ENCODE peak calls at places on chromosomes 7 and 10, in four cellular contexts. V is SK-N-SH, L is K562, P is GM12878. Q is an unnamed sample.

GRCh38 chr10:29915116-29915785 is 144.1 kb downstream of the JCAD start:
- DNase-seq in L (no peak), P (no peak), V (no peak), Q (no peak)

GRCh38 chr10:128543186-128543585 is 417.0 kb upstream of the MKI67 start:
- DNase-seq in L (no peak), V (no peak), P (no peak), Q (no peak)

GRCh38 chr7:8189615-8190014 is 72.4 kb downstream of the ICA1 start:
- DNase-seq in L (no peak), V (no peak), P (no peak), Q (no peak)

GRCh38 chr7:137342751-137343482 is 616 bp downstream of the PTN start:
- DNase-seq in P (no peak), L (no peak), V (no peak), Q (no peak)

GRCh38 chr10:132407243-132407746 is 10.3 kb downstream of the PWWP2B start:
- DNase-seq in V (peak), P (no peak), L (no peak), Q (peak)

GRCh38 chr10:100307716-100308115 is 21.2 kb upstream of the BLOC1S2 start:
- DNase-seq in P (no peak), L (no peak), V (no peak), Q (no peak)

GRCh38 chr7:94509879-94510581 is 421 bp downstream of the CASD1 start:
- DNase-seq in P (peak), L (peak), V (peak), Q (peak)

GRCh38 chr10:115355162-115355760 is 262.1 kb downstream of the ATRNL1 start:
- DNase-seq in L (peak), V (peak), P (peak), Q (peak)

GRCh38 chr7:112505495-112505894 is 24.7 kb downstream of the LSMEM1 start:
- DNase-seq in L (no peak), V (no peak), P (no peak), Q (peak)

GRCh38 chr10:114458955-114459354 is 54.7 kb upstream of the AFAP1L2 start:
- DNase-seq in V (peak), L (peak), P (no peak), Q (peak)

GRCh38 chr7:30796105-30796869 is 25.1 kb downstream of the MINDY4 start:
- DNase-seq in P (no peak), L (no peak), V (no peak), Q (no peak)

GRCh38 chr10:11563936-11564335 is 47.5 kb downstream of the USP6NL start:
- DNase-seq in L (no peak), P (no peak), V (no peak), Q (no peak)

GRCh38 chr10:128017825-128018224 is 108.4 kb downstream of the MKI67 start:
- DNase-seq in P (no peak), L (no peak), V (no peak), Q (no peak)

GRCh38 chr7:157979631-157980340 is 607.8 kb downstream of the PTPRN2 start:
- DNase-seq in V (no peak), L (no peak), P (no peak), Q (no peak)

GRCh38 chr10:106941297-106942034 is 223.0 kb downstream of the SORCS1 start:
- DNase-seq in V (no peak), P (no peak), L (no peak), Q (no peak)

GRCh38 chr7:157302314-157302711 is 34.5 kb upstream of the DNAJB6 start:
- DNase-seq in P (peak), L (peak), V (peak), Q (no peak)

GRCh38 chr7:108134486-108134885 is 4.3 kb upstream of the LAMB4 start:
- DNase-seq in P (no peak), L (no peak), V (no peak), Q (no peak)

GRCh38 chr10:106764360-106764759 is 400.1 kb downstream of the SORCS1 start:
- DNase-seq in L (no peak), V (no peak), P (no peak), Q (no peak)

GRCh38 chr10:131516285-131516684 is 204.8 kb upstream of the TCERG1L start:
- DNase-seq in L (no peak), V (no peak), P (no peak), Q (no peak)

GRCh38 chr7:154794147-154794780 is 208.7 kb downstream of the PAXIP1 start:
- DNase-seq in L (peak), V (no peak), P (no peak), Q (no peak)

GRCh38 chr10:4638116-4638515 is 187.9 kb upstream of the AKR1E2 start:
- DNase-seq in L (no peak), V (no peak), P (no peak), Q (no peak)

GRCh38 chr10:96025566-96025965 is 17.8 kb upstream of the CCNJ start:
- DNase-seq in V (no peak), L (peak), P (no peak), Q (peak)

GRCh38 chr10:132459252-132460028 is 62.4 kb downstream of the PWWP2B start:
- DNase-seq in L (no peak), V (no peak), P (no peak), Q (peak)

GRCh38 chr7:5528071-5528814 is 104.6 kb upstream of the TNRC18 start:
- DNase-seq in P (no peak), L (no peak), V (no peak), Q (no peak)

GRCh38 chr10:11603741-11604140 is 7.7 kb downstream of the USP6NL start:
- DNase-seq in P (no peak), V (no peak), L (no peak), Q (peak)

GRCh38 chr10:10326119-10326518 is 691.6 kb upstream of the CELF2 start:
- DNase-seq in P (no peak), V (no peak), L (no peak), Q (no peak)
- TF ChIP-seq NFIC in P (no peak), V (no peak), L (no peak), Q (no peak)

DNA sequence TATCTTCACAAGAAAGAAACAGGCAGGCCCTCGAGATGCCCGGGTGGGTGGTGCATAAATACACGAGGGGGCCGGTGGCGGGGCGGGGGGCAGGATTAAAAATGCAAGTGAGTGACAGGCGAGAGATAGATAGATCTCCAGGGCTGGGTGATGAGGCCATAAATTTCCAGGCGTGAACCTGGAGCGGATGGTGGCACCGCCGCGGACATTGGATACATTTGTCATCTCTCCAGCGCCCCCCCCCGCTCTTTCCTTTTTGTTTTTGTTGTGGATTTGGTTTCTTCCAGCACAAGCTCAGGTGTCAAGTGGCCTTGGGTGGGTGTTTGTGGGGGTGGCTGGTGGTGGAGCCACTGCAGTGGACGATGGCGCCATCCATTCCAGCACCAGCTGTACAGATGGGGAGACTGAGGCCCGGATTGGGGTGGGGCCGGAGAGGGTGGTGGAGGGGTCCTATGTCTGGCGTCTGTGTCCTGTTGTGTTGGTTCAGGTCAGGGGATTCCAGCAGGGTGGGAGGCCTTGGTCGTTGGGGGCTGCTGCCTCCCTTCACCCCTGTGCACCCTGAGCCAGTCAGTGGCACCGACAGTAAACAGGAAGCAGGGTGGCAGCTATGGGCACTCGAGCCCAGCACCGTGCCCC is 2.9 kb downstream of the ELFN1 start:
- DNase-seq in V (no peak), L (no peak), P (no peak), Q (no peak)
- TF ChIP-seq NFIC in V (no peak), L (no peak), P (no peak), Q (no peak)

GRCh38 chr10:71712572-71713134 is 6.9 kb downstream of the C10orf105 start:
- DNase-seq in P (no peak), L (peak), V (no peak), Q (no peak)
- TF ChIP-seq NFIC in P (no peak), L (no peak), V (no peak), Q (no peak)

DNA sequence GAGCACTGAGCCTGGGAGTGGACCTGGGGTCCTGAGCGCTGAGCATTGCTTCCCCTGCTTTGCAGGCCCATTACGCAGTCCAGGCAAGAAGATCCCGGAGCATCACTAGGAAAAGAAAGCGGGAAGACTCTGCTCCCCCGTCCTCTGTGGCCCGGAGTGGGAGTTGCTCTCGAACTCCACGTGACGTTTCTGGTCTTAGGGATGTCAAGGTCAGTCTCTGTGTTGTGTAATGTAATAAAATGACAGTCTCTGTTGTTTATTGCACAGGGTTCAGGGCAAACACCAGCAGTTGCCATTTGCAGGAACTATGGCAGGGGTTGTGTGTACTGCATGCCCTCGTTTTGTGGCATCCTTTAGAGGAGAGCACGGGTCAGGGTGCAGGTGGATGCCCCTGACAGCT is 10.0 kb downstream of the IDI2 start:
- DNase-seq in P (no peak), L (no peak), V (no peak), Q (peak)
- TF ChIP-seq NFIC in P (no peak), L (no peak), V (no peak), Q (no peak)

DNA sequence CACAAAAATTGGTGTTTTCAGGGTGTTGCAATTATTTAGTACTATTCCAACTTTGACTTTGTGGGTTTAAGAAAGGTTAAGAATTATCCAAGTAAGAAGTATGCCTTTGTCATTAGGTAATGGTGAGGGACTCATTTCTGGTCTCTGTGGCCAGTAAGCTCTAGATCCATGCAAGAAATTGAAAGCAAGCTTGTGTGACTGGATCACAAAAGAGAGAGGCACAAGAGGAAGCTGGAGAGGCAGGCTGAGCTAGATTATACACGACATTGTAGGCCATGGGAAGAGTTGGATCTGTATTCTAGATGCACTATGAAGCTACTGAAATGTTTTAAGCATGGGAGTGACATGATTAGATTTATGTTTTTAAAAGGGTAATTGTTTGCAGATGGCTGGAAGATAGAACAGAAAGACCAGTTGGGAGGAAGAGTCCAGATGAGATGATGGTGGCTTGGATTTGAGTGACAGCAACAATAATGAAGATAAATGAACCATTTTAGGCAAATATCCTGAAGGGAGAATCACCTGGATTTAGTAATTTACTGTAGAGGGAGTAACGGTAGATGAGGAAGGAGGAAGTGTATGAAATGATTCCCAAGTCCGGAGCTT is 50.0 kb downstream of the CALD1 start:
- DNase-seq in V (peak), L (no peak), P (no peak), Q (no peak)
- TF ChIP-seq NFIC in V (no peak), L (no peak), P (no peak), Q (no peak)

DNA sequence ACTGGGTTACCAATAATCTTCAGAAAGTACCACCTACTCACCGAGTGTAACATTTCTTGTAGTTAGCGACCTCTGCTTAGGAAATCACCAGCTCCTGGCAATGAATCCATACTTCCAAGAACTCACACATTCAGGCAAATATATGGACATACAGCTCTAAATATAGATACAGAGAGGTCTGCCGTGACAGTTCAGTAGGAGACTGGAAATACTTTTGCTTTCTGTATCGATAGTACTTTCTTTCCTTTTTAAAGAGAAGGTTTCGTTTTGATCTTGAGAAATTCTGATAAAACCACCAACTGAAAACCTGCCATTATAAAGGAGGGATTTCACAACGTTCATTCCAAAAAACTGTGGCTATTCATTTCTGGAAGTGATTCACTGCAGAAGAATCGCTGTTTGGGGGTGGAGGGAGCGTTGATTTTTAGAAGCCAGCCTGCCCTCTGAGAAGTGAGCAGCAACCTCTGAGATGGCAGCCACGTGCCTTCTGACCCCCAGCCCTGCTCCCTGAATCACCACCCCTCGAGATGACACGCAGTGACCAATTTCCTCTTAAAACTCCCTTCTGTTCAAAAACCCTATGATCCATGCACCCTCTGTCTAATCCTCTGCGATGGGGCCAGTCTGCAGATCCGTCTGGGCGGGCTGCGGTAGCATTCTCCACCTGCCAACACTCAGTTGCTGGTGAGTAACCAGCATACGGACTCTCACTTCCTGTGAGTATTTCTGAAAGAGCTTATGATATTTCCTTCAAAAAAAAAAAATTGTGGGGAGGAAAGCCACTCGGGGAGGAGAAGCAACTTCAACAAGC is 179.1 kb upstream of the KLF14 start:
- DNase-seq in L (no peak), V (no peak), P (peak), Q (peak)
- TF ChIP-seq NFIC in L (no peak), V (peak), P (peak), Q (no peak)

DNA sequence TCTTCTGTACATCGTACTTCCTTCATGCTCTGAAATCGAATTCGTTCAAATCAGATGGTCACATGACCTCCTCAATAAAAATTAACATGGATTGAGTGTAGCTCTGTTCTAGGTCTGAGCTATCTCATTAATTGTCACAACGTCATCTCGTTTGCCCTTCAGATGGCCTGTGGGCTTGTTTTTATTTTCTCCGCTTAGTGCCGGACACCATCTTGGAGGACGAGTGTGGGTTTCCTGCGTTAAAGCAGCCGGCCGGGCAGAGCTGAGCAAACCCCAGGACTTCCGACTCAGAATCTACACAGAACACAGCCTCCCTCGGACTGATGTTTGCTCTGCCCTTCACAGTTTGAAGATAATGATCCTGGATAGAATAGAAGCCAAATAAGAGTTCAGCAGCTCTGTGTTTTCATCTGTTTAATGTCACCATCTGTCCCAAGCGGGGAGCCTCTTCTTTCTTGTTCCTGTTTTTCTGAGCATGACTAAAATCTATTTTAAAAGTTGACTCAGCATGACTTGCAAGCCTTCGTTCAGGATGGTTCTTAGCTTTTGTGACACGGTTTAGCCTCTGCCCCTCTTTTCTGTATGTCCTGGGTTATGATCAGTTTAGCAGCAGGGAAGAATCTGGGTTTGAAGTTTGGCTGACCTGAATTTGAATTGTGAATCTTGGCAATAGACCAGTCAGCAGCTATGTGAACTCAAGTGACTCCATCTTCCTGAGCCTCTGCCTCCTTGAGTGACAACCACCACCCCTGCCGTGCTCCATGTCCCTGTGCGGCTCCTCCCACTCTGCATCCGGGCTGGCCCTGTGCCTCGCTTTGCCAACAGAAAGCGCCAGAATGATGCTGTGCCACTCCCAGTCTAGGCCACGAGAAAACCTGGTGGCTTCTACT is 30.6 kb upstream of the GALNTL5 start:
- DNase-seq in P (no peak), L (peak), V (peak), Q (no peak)
- TF ChIP-seq NFIC in P (peak), L (peak), V (no peak), Q (no peak)

Q was measured in HepG2.